ENCODE peak calls at places on chromosomes 3 and 15, in four cellular contexts. L, H, F and O are unnamed samples.

GRCh38 chr3:184040010-184040409 is 8.5 kb downstream of the HTR3D start:
- DNase-seq in L (peak; percentile 28), H (peak; percentile 38), F (peak; percentile 39), O (peak; percentile 42)

GRCh38 chr3:184016820-184017671 is 638 bp downstream of the ABCC5 start:
- DNase-seq in L (peak; percentile 83), H (peak; percentile 18), F (peak; percentile 92), O (peak; percentile 50)

GRCh38 chr3:15071699-15072098 is 6.6 kb upstream of the MRPS25 start:
- DNase-seq in F (no peak), L (no peak), H (no peak), O (no peak)

GRCh38 chr3:122167630-122168029 is 15.8 kb upstream of the CASR start:
- DNase-seq in H (no peak), F (no peak), L (no peak), O (no peak)

GRCh38 chr3:189292667-189293478 is 121.1 kb downstream of the TPRG1 start:
- DNase-seq in H (no peak), L (no peak), F (no peak), O (no peak)

GRCh38 chr3:14989943-14990753 is 42.8 kb downstream of the NR2C2 start:
- DNase-seq in H (peak; percentile 21), L (no peak), F (peak; percentile 36), O (peak; percentile 22)

GRCh38 chr3:113557374-113557773 is 25.0 kb downstream of the SIDT1 start:
- DNase-seq in L (no peak), H (peak; percentile 67), F (no peak), O (no peak)

GRCh38 chr3:63333815-63334214 is 55.7 kb downstream of the SYNPR start:
- DNase-seq in L (no peak), H (no peak), F (no peak), O (no peak)

GRCh38 chr3:124885466-124886167 is 1.5 kb downstream of the ITGB5 start:
- DNase-seq in F (peak; percentile 23), H (no peak), L (no peak), O (no peak)

GRCh38 chr3:122793568-122794416 is at the start of gene HSPBAP1:
- DNase-seq in H (peak; percentile 84), F (peak; percentile 92), L (peak; percentile 80), O (peak; percentile 92)

GRCh38 chr3:190092250-190092649 is 28.4 kb downstream of the P3H2 start:
- DNase-seq in H (no peak), F (no peak), L (no peak), O (no peak)

GRCh38 chr3:42653560-42654330 is at the start of gene ZBTB47:
- DNase-seq in H (no peak), L (no peak), F (no peak), O (no peak)

GRCh38 chr15:25437751-25438600 is 848 bp downstream of the UBE3A start:
- DNase-seq in H (peak; percentile 25), L (peak; percentile 52), F (peak; percentile 79), O (peak; percentile 70)

GRCh38 chr3:8757551-8758518 is 11.6 kb downstream of the OXTR start:
- DNase-seq in F (no peak), L (no peak), H (no peak), O (no peak)

GRCh38 chr3:46492890-46493547 is 4.8 kb upstream of the RTP3 start:
- DNase-seq in H (no peak), L (peak; percentile 41), F (no peak), O (no peak)

GRCh38 chr3:105865867-105866350 is 2.9 kb downstream of the CBLB start:
- DNase-seq in F (no peak), L (no peak), H (no peak), O (no peak)

GRCh38 chr3:105867690-105868449 is 942 bp downstream of the CBLB start:
- DNase-seq in F (no peak), H (no peak), L (no peak), O (no peak)

GRCh38 chr3:105865016-105865623 is 3.7 kb downstream of the CBLB start:
- DNase-seq in F (no peak), L (no peak), H (no peak), O (no peak)

GRCh38 chr3:105868450-105868744 is 415 bp downstream of the CBLB start:
- DNase-seq in L (peak; percentile 12), H (peak; percentile 35), F (peak; percentile 76), O (peak; percentile 69)

GRCh38 chr3:105866656-105867653 is 1.9 kb downstream of the CBLB start:
- DNase-seq in F (no peak), H (peak; percentile 72), L (peak; percentile 22), O (no peak)
- TF ChIP-seq FOXJ3 in F (no peak), H (no peak), L (no peak), O (no peak)

DNA sequence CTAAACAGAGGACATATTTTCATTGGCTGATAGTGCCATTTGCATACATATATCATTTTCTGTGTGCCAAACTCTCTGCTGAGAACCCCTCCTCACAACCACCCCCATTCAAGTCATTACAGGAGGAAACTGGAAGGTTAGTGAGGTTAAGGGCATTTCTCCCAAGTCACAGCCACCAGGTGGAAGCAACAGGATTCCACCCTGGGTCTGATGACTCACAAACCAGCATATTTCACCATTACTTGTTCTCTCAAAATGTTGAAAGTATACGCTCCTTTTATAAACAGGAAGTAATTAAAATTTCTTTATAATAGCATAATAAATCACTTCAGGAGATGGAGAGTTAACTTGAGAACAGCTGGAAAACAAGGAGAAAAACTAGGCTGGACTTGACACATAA is 398.6 kb upstream of the WNT5A start:
- DNase-seq in L (no peak), H (no peak), F (no peak), O (no peak)
- TF ChIP-seq FOXJ3 in L (no peak), H (no peak), F (no peak), O (no peak)

GRCh38 chr3:11720220-11721113 is 76.8 kb upstream of the VGLL4 start:
- DNase-seq in F (peak; percentile 76), L (peak; percentile 42), H (peak; percentile 46), O (peak; percentile 65)

GRCh38 chr3:11717768-11718581 is 74.3 kb upstream of the VGLL4 start:
- DNase-seq in L (no peak), F (no peak), H (peak; percentile 53), O (no peak)

GRCh38 chr3:11721114-11721440 is 77.4 kb upstream of the VGLL4 start:
- DNase-seq in H (no peak), L (no peak), F (no peak), O (no peak)

GRCh38 chr3:11718582-11719405 is 75.1 kb upstream of the VGLL4 start:
- DNase-seq in H (peak; percentile 23), L (no peak), F (peak; percentile 76), O (peak; percentile 68)

GRCh38 chr3:11719406-11720219 is 75.9 kb upstream of the VGLL4 start:
- DNase-seq in L (peak; percentile 97), F (peak; percentile 90), H (peak; percentile 73), O (peak; percentile 97)
- TF ChIP-seq FOXJ3 in L (no peak), F (no peak), H (no peak), O (no peak)

GRCh38 chr3:150741497-150742140 is 21.4 kb downstream of the SIAH2 start:
- DNase-seq in H (no peak), F (no peak), L (no peak), O (no peak)
- TF ChIP-seq FOXJ3 in H (no peak), F (no peak), L (no peak), O (no peak)

GRCh38 chr3:72633534-72633933 is 214.7 kb downstream of the SHQ1 start:
- DNase-seq in F (no peak), L (no peak), H (no peak), O (no peak)

GRCh38 chr3:72632129-72632528 is 216.1 kb downstream of the SHQ1 start:
- DNase-seq in F (no peak), L (no peak), H (no peak), O (no peak)

GRCh38 chr3:72630614-72631344 is 217.5 kb downstream of the SHQ1 start:
- DNase-seq in F (no peak), H (no peak), L (no peak), O (no peak)

GRCh38 chr3:72634128-72634527 is 214.1 kb downstream of the SHQ1 start:
- DNase-seq in H (no peak), L (no peak), F (no peak), O (no peak)

DNA sequence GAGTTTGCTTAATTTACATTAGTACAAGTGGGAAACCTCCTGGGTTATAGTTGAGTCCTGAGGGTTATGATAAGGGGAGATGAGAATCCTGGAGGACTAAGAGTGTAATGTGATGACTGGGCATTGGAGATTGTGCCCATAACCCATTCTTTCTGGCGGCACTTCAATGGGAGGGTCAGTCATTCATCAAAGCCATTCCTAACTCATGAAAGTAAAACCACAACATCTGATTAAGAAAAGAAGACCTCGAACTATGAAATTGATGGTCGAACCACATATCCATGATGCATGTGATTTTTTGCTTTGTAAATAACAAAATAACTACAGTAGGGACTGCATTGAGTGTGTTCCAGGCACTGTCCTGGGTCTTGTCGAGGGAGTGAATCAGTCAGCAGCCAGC is 215.1 kb downstream of the SHQ1 start:
- DNase-seq in L (no peak), H (no peak), F (no peak), O (no peak)
- TF ChIP-seq FOXJ3 in L (no peak), H (no peak), F (no peak), O (no peak)

GRCh38 chr3:194103475-194103874 is 32.5 kb upstream of the HES1 start:
- DNase-seq in F (no peak), L (no peak), H (no peak), O (no peak)
- TF ChIP-seq FOXJ3 in F (no peak), L (no peak), H (no peak), O (no peak)

GRCh38 chr3:136860541-136860940 is 1.5 kb upstream of the NCK1 start:
- DNase-seq in L (no peak), F (no peak), H (no peak), O (no peak)
- TF ChIP-seq FOXJ3 in L (no peak), F (no peak), H (no peak), O (no peak)

DNA sequence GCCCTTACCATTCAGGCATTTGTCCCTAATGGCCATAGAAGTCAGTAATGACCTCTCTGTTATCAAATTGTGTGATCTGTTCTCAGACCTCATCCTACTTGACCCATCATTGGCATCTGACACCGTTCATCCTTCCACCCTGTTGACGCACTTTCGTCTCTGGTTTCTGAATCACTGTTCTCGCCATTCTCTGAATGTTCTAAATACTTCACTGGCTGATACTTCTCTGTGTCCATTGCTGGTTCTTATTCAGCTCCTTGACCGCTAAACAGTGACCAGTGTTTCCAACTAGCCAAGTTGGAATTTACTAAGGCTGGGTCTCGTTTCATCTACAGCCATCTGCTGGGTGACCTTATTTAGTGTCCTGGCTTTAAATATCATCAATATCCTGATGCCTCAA is 2.2 kb downstream of the ACAD9 start:
- DNase-seq in L (no peak), F (no peak), H (no peak), O (no peak)
- TF ChIP-seq FOXJ3 in L (no peak), F (no peak), H (no peak), O (no peak)